ENCODE peak calls at places on chromosome 14, in eight cellular contexts. H is HuH-7; R is hippocampal formation; G is adrenal gland; U is left ventricle myocardium inferior; F is CD4-positive, CD25-positive, alpha-beta regulatory T cell; E is amygdala; Z is PC-9. M is an unnamed sample.
A peak's percentile ranks its signal among the peaks of the same experiment; 100 is the strongest.

GRCh38 chr14:104388011-104388521 is 191.5 kb upstream of the C14orf180 start:
- DNase-seq in R (no peak), U (no peak), Z (no peak), H (no peak), F (no peak), G (no peak), E (no peak), M (no peak)

GRCh38 chr14:38721822-38722431 is 381.1 kb downstream of the SEC23A start:
- DNase-seq in R (peak; percentile 70), F (no peak), G (peak; percentile 82), U (peak; percentile 21), E (no peak), Z (no peak), H (peak; percentile 24), M (peak; percentile 52)

GRCh38 chr14:37343307-37344094 is 145.8 kb downstream of the MIPOL1 start:
- DNase-seq in U (no peak), F (no peak), H (no peak), Z (no peak), E (no peak), R (no peak), G (no peak), M (no peak)

GRCh38 chr14:32417956-32418552 is 89.0 kb downstream of the AKAP6 start:
- DNase-seq in Z (peak; percentile 60), F (no peak), E (no peak), G (peak; percentile 77), H (no peak), U (peak; percentile 31), R (no peak), M (peak; percentile 51)

GRCh38 chr14:39182770-39183684 is 8.0 kb downstream of the PNN start:
- DNase-seq in U (no peak), E (no peak), H (no peak), G (no peak), R (no peak), F (no peak), Z (no peak), M (no peak)

GRCh38 chr14:77278461-77279230 is 7.6 kb upstream of the NGB start:
- DNase-seq in G (peak; percentile 46), R (no peak), F (no peak), H (no peak), U (no peak), Z (no peak), E (no peak), M (no peak)

GRCh38 chr14:54356172-54356571 is 40.6 kb upstream of the CDKN3 start:
- DNase-seq in R (no peak), E (no peak), U (no peak), Z (no peak), F (no peak), H (no peak), G (no peak), M (no peak)

GRCh38 chr14:94571950-94572349 is 9.3 kb upstream of the SERPINA5 start:
- DNase-seq in F (no peak), E (no peak), H (no peak), G (peak; percentile 44), R (no peak), U (no peak), Z (no peak), M (no peak)

GRCh38 chr14:37864861-37865718 is 269.7 kb downstream of the TTC6 start:
- DNase-seq in Z (no peak), U (no peak), H (peak; percentile 8), E (no peak), F (no peak), G (no peak), R (peak; percentile 43), M (no peak)

GRCh38 chr14:88904864-88905263 is 80.4 kb downstream of the TTC8 start:
- DNase-seq in R (no peak), Z (no peak), H (no peak), E (no peak), G (no peak), U (no peak), F (no peak), M (no peak)

GRCh38 chr14:51950007-51950406 is 39.3 kb upstream of the RTRAF start:
- DNase-seq in R (no peak), F (no peak), E (no peak), U (no peak), H (no peak), G (no peak), Z (no peak), M (no peak)

GRCh38 chr14:30994681-30995620 is 30.5 kb upstream of the AP4S1 start:
- DNase-seq in R (no peak), G (no peak), F (no peak), U (no peak), Z (no peak), H (no peak), E (no peak), M (no peak)

GRCh38 chr14:54133896-54134295 is 177.3 kb upstream of the BMP4 start:
- DNase-seq in Z (peak; percentile 62), R (no peak), E (no peak), H (peak; percentile 34), F (no peak), U (no peak), G (peak; percentile 36), M (no peak)

GRCh38 chr14:38856798-38857197 is 246.2 kb downstream of the SEC23A start:
- DNase-seq in H (no peak), U (no peak), R (no peak), G (no peak), F (no peak), E (no peak), Z (no peak), M (no peak)

GRCh38 chr14:39491134-39491541 is 58.9 kb upstream of the FBXO33 start:
- DNase-seq in R (peak; percentile 45), H (no peak), Z (no peak), E (no peak), U (no peak), F (peak; percentile 31), G (no peak), M (no peak)

GRCh38 chr14:72439707-72440106 is 454.2 kb downstream of the DPF3 start:
- DNase-seq in E (no peak), Z (no peak), R (no peak), H (no peak), G (no peak), U (no peak), F (no peak), M (no peak)

GRCh38 chr14:75877292-75877691 is 104.5 kb downstream of the TGFB3 start:
- DNase-seq in Z (no peak), H (no peak), F (no peak), U (no peak), R (no peak), E (no peak), G (no peak), M (no peak)

GRCh38 chr14:59354666-59355065 is 110.5 kb downstream of the GPR135 start:
- DNase-seq in Z (peak; percentile 85), G (no peak), F (no peak), U (no peak), E (no peak), R (no peak), H (no peak), M (no peak)